ENCODE peak calls at places on chromosomes 3 and 15, in five cellular contexts. R is DMS153; W is pons; B is stimulated activated CD4-positive, alpha-beta T cell treated with anti-CD3 and anti-CD28 coated beads, Interleukin-15, amount 100 ng/mL, for 48 hours; A is activated CD8-positive, alpha-beta memory T cell treated with anti-CD3 and anti-CD28 coated beads, Interleukin-2, amount 50 U/mL, for 48 hours. I is an unnamed sample.

GRCh38 chr3:108391917-108392585 is 95.7 kb downstream of the HHLA2 start:
- DNase-seq in B (no peak), W (peak), R (no peak), A (no peak), I (no peak)

GRCh38 chr15:32119694-32120330 is 89.5 kb downstream of the CHRNA7 start:
- DNase-seq in W (no peak), A (no peak), R (no peak), B (no peak), I (no peak)

GRCh38 chr15:78925956-78926743 is 18.7 kb downstream of the CTSH start:
- DNase-seq in B (no peak), A (no peak), W (no peak), R (no peak), I (no peak)

GRCh38 chr15:62879770-62880169 is 162.8 kb upstream of the TPM1 start:
- DNase-seq in A (no peak), W (no peak), R (no peak), B (no peak), I (no peak)

GRCh38 chr3:109143646-109144045 is 7.1 kb downstream of the C3orf85 start:
- DNase-seq in A (no peak), B (no peak), R (no peak), W (no peak), I (no peak)

GRCh38 chr3:31634485-31634884 is 101.8 kb downstream of the STT3B start:
- DNase-seq in R (no peak), B (no peak), A (no peak), W (no peak), I (no peak)

GRCh38 chr3:117444175-117444574 is 734.6 kb downstream of the TUSC7 start:
- DNase-seq in B (no peak), R (peak), A (no peak), W (no peak), I (no peak)

GRCh38 chr3:14128724-14129123 is 3.9 kb downstream of the TMEM43 start:
- DNase-seq in B (no peak), A (no peak), R (no peak), W (no peak), I (no peak)

GRCh38 chr3:127032296-127032990 is 49.5 kb downstream of the PLXNA1 start:
- DNase-seq in W (no peak), B (no peak), A (no peak), R (no peak), I (no peak)

GRCh38 chr3:62566022-62566557 is 192.7 kb upstream of the FEZF2 start:
- DNase-seq in W (no peak), A (no peak), R (no peak), B (no peak), I (no peak)

GRCh38 chr3:143786229-143787199 is 61.8 kb downstream of the SLC9A9 start:
- DNase-seq in W (peak), R (no peak), B (no peak), A (no peak), I (no peak)

GRCh38 chr15:36004891-36005508 is 459.0 kb upstream of the DPH6 start:
- DNase-seq in A (no peak), W (no peak), R (no peak), B (no peak), I (no peak)

GRCh38 chr15:45891766-45892165 is 256.9 kb downstream of the SQOR start:
- DNase-seq in R (no peak), B (no peak), A (no peak), W (peak), I (no peak)

GRCh38 chr15:72968531-72968922 is 83.7 kb upstream of the NEO1 start:
- DNase-seq in A (no peak), B (no peak), R (peak), W (no peak), I (no peak)

GRCh38 chr3:108131105-108131794 is 40.4 kb upstream of the CD47 start:
- DNase-seq in R (no peak), W (no peak), B (no peak), A (no peak), I (no peak)

GRCh38 chr15:90402230-90402629 is 14.2 kb downstream of the IQGAP1 start:
- DNase-seq in W (no peak), R (peak), A (no peak), B (no peak), I (no peak)

GRCh38 chr3:149542375-149543312 is 68.1 kb downstream of the TM4SF4 start:
- DNase-seq in R (peak), B (no peak), A (no peak), W (no peak), I (peak)

GRCh38 chr3:143334231-143334630 is 214.7 kb downstream of the CHST2 start:
- DNase-seq in B (no peak), R (no peak), W (no peak), A (no peak), I (no peak)

GRCh38 chr15:31434418-31435255 is 108.0 kb downstream of the KLF13 start:
- DNase-seq in B (peak), A (peak), W (no peak), R (no peak), I (no peak)

GRCh38 chr3:172069473-172069872 is 30.1 kb downstream of the FNDC3B start:
- DNase-seq in B (no peak), A (no peak), W (no peak), R (no peak), I (no peak)

GRCh38 chr15:64686130-64686735 is 89.2 kb downstream of the RBPMS2 start:
- DNase-seq in B (no peak), W (peak), R (no peak), A (no peak), I (no peak)

GRCh38 chr3:81790117-81790516 is 28.7 kb upstream of the GBE1 start:
- DNase-seq in R (no peak), B (no peak), A (no peak), W (no peak), I (no peak)

I was measured in NCI-H774.